ENCODE peak calls at places on chromosomes 4 and X, in four cellular contexts. Y, L, F and G are unnamed samples.
A peak's percentile ranks its signal among the peaks of the same experiment; 100 is the strongest.

GRCh38 chrX:39730671-39731389 is 366.9 kb downstream of the BCOR start:
- DNase-seq in Y (peak; percentile 67), L (peak; percentile 60), F (peak; percentile 63), G (no peak)

GRCh38 chr4:171813195-171813955 is at the start of gene GALNTL6:
- DNase-seq in Y (no peak), L (peak; percentile 48), F (peak; percentile 71), G (no peak)

GRCh38 chr4:184255361-184255760 is 37.7 kb upstream of the ENPP6 start:
- DNase-seq in Y (no peak), L (no peak), F (peak; percentile 24), G (no peak)

GRCh38 chr4:37322122-37322521 is 77.6 kb downstream of the NWD2 start:
- DNase-seq in Y (no peak), L (no peak), F (no peak), G (no peak)

GRCh38 chrX:75603833-75604232 is 81.0 kb upstream of the ZDHHC15 start:
- DNase-seq in Y (peak; percentile 26), L (no peak), F (peak; percentile 42), G (no peak)

GRCh38 chr4:157808796-157809408 is 363.9 kb downstream of the GASK1B start:
- DNase-seq in Y (no peak), L (no peak), F (no peak), G (no peak)

GRCh38 chrX:80181079-80181478 is 166.5 kb downstream of the TBX22 start:
- DNase-seq in Y (no peak), L (peak; percentile 9), F (no peak), G (no peak)

GRCh38 chrX:63513825-63514574 is 162.9 kb upstream of the SPIN4 start:
- DNase-seq in Y (no peak), L (no peak), F (no peak), G (no peak)

GRCh38 chr4:111330786-111331185 is 707.9 kb upstream of the PITX2 start:
- DNase-seq in Y (no peak), L (no peak), F (no peak), G (no peak)

GRCh38 chr4:156516698-156517097 is 454.9 kb downstream of the PDGFC start:
- DNase-seq in Y (no peak), L (no peak), F (no peak), G (no peak)

GRCh38 chrX:57977992-57978391 is 67.7 kb upstream of the ZXDA start:
- DNase-seq in Y (no peak), L (no peak), F (no peak), G (no peak)

GRCh38 chr4:28675582-28675981 is 1814.9 kb downstream of the STIM2 start:
- DNase-seq in Y (no peak), L (no peak), F (no peak), G (no peak)

GRCh38 chrX:48468247-48468671 is 1.8 kb downstream of the SLC38A5 start:
- DNase-seq in Y (peak; percentile 73), L (no peak), F (no peak), G (no peak)

GRCh38 chr4:740656-741282 is 35.1 kb downstream of the PCGF3 start:
- DNase-seq in Y (no peak), L (no peak), F (no peak), G (no peak)

GRCh38 chr4:40599431-40599830 is 30.2 kb downstream of the RBM47 start:
- DNase-seq in Y (no peak), L (no peak), F (no peak), G (no peak)

GRCh38 chr4:20445933-20446723 is 194.4 kb downstream of the SLIT2 start:
- DNase-seq in Y (no peak), L (no peak), F (no peak), G (no peak)

GRCh38 chr4:123555500-123556273 is 159.1 kb downstream of the SPRY1 start:
- DNase-seq in Y (no peak), L (no peak), F (no peak), G (no peak)

GRCh38 chr4:5128569-5128968 is 77.3 kb downstream of the STK32B start:
- DNase-seq in Y (no peak), L (no peak), F (no peak), G (no peak)

GRCh38 chr4:86675548-86675947 is 81.4 kb downstream of the PTPN13 start:
- DNase-seq in Y (no peak), L (no peak), F (no peak), G (no peak)

GRCh38 chr4:86670298-86670697 is 76.2 kb downstream of the PTPN13 start:
- DNase-seq in Y (no peak), L (no peak), F (no peak), G (no peak)

GRCh38 chr4:86664959-86665358 is 70.8 kb downstream of the PTPN13 start:
- DNase-seq in Y (no peak), L (no peak), F (no peak), G (no peak)

GRCh38 chr4:86670739-86671138 is 76.6 kb downstream of the PTPN13 start:
- DNase-seq in Y (no peak), L (no peak), F (no peak), G (no peak)
- TF ChIP-seq USF1 in Y (no peak), L (no peak), F (no peak), G (no peak)

GRCh38 chrX:106952089-106952488 is 31.9 kb downstream of the CLDN2 start:
- DNase-seq in Y (no peak), L (no peak), F (no peak), G (no peak)

GRCh38 chrX:106949366-106949765 is 29.2 kb downstream of the CLDN2 start:
- DNase-seq in Y (no peak), L (no peak), F (no peak), G (no peak)

GRCh38 chrX:106951230-106951629 is 31.0 kb downstream of the CLDN2 start:
- DNase-seq in Y (no peak), L (no peak), F (no peak), G (no peak)

GRCh38 chrX:106948641-106949040 is 28.4 kb downstream of the CLDN2 start:
- DNase-seq in Y (no peak), L (no peak), F (no peak), G (no peak)

DNA sequence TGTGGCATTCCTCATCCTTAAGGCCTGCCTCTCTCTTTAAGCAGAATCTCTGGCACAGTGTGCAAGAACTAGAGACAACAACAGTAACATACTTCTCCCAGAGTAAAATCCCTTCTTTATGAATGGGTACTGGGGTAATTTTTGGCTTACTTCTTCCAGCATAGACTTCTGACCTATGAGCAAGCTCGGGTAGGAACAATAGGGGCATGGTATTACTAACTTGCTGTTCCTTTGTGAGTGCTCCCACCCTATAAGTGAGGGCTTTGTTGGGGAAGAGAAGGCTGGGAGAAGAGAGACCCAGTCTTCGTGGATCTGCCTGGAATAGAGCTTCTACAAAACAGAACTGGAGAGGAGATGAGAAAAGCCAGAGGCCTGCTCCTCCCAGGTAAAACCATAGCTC is 30.2 kb downstream of the CLDN2 start:
- DNase-seq in Y (no peak), L (no peak), F (no peak), G (no peak)
- TF ChIP-seq USF1 in Y (no peak), L (no peak), F (no peak), G (no peak)

GRCh38 chr4:13611283-13611842 is 16.2 kb downstream of the BOD1L1 start:
- DNase-seq in Y (no peak), L (no peak), F (no peak), G (peak; percentile 52)
- TF ChIP-seq USF1 in Y (no peak), L (no peak), F (no peak), G (no peak)

DNA sequence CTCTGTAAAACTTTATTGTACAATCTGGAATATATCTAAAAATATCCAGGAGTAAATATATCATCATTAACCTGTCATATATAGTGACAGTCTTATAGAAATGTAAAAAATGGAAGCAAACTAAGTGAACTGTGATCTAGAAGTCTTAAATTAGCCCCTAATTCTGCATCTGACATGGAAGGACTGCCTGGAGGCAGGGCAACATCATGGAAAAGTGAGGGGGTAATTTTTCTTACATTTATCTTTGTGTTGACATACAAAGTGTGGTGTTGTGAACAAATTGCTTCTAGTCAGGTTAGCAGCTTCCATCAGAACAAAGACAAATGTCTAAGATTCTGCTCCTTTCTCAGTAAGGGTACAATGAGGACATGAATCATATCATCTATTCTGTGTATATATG is 186.3 kb downstream of the C4orf33 start:
- DNase-seq in Y (no peak), L (no peak), F (no peak), G (no peak)
- TF ChIP-seq USF1 in Y (no peak), L (no peak), F (no peak), G (no peak)

DNA sequence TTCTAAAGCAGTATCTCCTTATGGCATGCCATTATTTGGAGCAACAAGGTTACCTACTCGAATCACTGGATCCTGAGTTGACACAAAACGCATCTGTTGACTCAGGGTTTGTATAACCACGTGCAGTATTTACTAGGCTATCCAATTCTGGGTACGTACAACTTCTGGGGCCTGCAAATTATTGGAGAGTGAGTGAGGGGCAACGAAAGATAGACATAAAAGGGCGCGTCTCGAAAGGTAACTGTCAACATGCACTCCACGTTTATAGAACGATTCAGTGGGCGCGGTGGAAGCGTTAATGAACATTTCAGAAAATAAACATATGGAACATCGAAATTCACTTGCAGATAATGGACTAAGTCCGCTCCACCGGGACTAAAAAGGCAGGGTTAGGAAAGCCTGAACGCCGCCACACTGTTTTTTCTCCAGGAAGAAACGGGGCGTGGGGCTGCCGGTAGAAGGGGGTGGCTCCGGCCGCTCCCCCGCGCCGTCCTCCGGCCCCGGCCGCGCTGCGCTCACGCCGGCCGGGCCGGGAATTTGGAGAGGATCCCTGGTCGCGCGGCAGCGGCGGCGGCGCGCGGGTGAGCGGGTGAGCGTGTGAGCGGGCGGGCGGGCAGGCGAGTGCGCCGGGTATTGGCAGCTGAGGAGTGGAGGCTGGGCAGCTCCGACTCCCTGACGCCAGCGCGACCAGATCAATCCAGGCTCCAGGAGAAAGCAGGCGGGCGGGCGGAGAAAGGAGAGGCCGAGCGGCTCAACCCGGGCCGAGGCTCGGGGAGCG is at the start of gene SMAD1:
- DNase-seq in Y (peak; percentile 18), L (peak; percentile 79), F (peak; percentile 88), G (no peak)
- TF ChIP-seq USF1 in Y (no peak), L (no peak), F (no peak), G (no peak)

GRCh38 chr4:3523146-3523627 is 9.0 kb downstream of the LRPAP1 start:
- DNase-seq in Y (no peak), L (peak; percentile 4), F (no peak), G (no peak)
- TF ChIP-seq USF1 in Y (no peak), L (no peak), F (no peak), G (no peak)

GRCh38 chrX:23592741-23593140 is 74.6 kb upstream of the PRDX4 start:
- DNase-seq in Y (no peak), L (no peak), F (no peak), G (no peak)

DNA sequence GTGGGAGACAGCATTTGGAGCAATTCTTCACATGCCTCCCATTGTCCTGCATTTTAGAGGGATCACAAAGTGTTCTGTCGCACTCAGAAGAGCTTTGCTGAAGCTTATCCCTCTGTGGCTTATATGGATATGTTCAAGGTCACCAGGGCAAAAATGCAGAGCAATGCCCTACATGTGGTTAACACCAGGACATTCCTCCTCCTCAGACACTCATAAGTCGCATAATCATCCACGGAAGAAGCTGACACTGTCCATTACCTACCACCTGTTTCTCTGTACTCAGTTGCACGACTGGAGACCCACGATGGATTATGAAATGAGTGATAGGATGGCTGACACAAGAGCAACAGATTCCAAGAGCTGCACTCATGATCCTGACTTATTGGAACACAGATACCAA is 68.7 kb upstream of the PRDX4 start:
- DNase-seq in Y (no peak), L (no peak), F (no peak), G (no peak)
- TF ChIP-seq USF1 in Y (no peak), L (no peak), F (no peak), G (no peak)

GRCh38 chrX:109974906-109975655 is 27.8 kb upstream of the TMEM164 start:
- DNase-seq in Y (peak; percentile 17), L (no peak), F (no peak), G (no peak)
- TF ChIP-seq USF1 in Y (no peak), L (no peak), F (no peak), G (no peak)